ENCODE peak calls at places on chromosome 17, in seven cellular contexts. H, L, P, A, V, Q and M are unnamed samples. For H3K4me1, the result is how much of the 10 kb centered on the place peaks cover.

GRCh38 chr17:55317284-55317683 is 52.5 kb downstream of the HLF start:
- DNase-seq in H (no peak), L (no peak), P (no peak), A (no peak), V (no peak), Q (no peak), M (no peak)

GRCh38 chr17:72512649-72513556 is 392.1 kb downstream of the SOX9 start:
- DNase-seq in H (no peak), L (no peak), P (no peak), A (no peak), V (no peak), Q (no peak), M (no peak)

GRCh38 chr17:29683481-29683880 is 60.8 kb upstream of the CORO6 start:
- DNase-seq in H (no peak), L (no peak), P (no peak), A (no peak), V (no peak), Q (no peak), M (no peak)

GRCh38 chr17:20613905-20614304 is 34.4 kb downstream of the CDRT15L2 start:
- DNase-seq in H (no peak), L (no peak), P (no peak), A (no peak), V (no peak), Q (no peak), M (no peak)

GRCh38 chr17:72850410-72850809 is 242.1 kb downstream of the SLC39A11 start:
- DNase-seq in H (no peak), L (peak), P (no peak), A (no peak), V (no peak), Q (no peak), M (no peak)

GRCh38 chr17:976316-976715 is 3.3 kb downstream of the NXN start:
- DNase-seq in H (no peak), L (no peak), P (no peak), A (no peak), V (peak), Q (no peak), M (no peak)

GRCh38 chr17:76262732-76263344 is 2.3 kb upstream of the UBALD2 start:
- DNase-seq in H (no peak), L (no peak), P (no peak), A (no peak), V (peak), Q (peak), M (peak)

GRCh38 chr17:49425004-49425286 is 10.3 kb upstream of the PHB1 start:
- DNase-seq in H (no peak), L (no peak), P (no peak), A (no peak), V (no peak), Q (no peak), M (no peak)

GRCh38 chr17:60086822-60087591 is 8.3 kb upstream of the HEATR6 start:
- DNase-seq in H (no peak), L (peak), P (no peak), A (peak), V (no peak), Q (no peak), M (no peak)

GRCh38 chr17:65041518-65041917 is 15.0 kb downstream of the GNA13 start:
- DNase-seq in H (no peak), L (no peak), P (no peak), A (no peak), V (no peak), Q (no peak), M (no peak)

GRCh38 chr17:7294614-7295153 is at the start of gene YBX2:
- DNase-seq in H (no peak), L (peak), P (no peak), A (peak), V (peak), Q (peak), M (peak)

GRCh38 chr17:6120351-6120750 is 50.2 kb downstream of the WSCD1 start:
- DNase-seq in H (no peak), L (no peak), P (no peak), A (no peak), V (no peak), Q (no peak), M (no peak)

GRCh38 chr17:29177871-29178749 is 2.1 kb downstream of the MYO18A start:
- DNase-seq in H (no peak), L (no peak), P (no peak), A (no peak), V (peak), Q (no peak), M (peak)

GRCh38 chr17:78276098-78276497 is 44.7 kb downstream of the TMEM235 start:
- DNase-seq in H (peak), L (no peak), P (no peak), A (no peak), V (no peak), Q (no peak), M (no peak)

GRCh38 chr17:39757931-39758873 is 20.5 kb downstream of the GRB7 start:
- DNase-seq in H (peak), L (no peak), P (no peak), A (no peak), V (no peak), Q (no peak), M (no peak)
- H3K4me1 ChIP-seq in H (half or more), L (under half), P (under half), A (under half), V (under half), Q (under half), M (under half)

GRCh38 chr17:45782889-45783592 is 1.1 kb upstream of the CRHR1 start:
- DNase-seq in H (no peak), L (peak), P (no peak), A (no peak), V (no peak), Q (no peak), M (no peak)
- TF ChIP-seq CTCF in H (no peak), L (peak), P (no peak), A (peak), V (peak), Q (no peak), M (peak)

DNA sequence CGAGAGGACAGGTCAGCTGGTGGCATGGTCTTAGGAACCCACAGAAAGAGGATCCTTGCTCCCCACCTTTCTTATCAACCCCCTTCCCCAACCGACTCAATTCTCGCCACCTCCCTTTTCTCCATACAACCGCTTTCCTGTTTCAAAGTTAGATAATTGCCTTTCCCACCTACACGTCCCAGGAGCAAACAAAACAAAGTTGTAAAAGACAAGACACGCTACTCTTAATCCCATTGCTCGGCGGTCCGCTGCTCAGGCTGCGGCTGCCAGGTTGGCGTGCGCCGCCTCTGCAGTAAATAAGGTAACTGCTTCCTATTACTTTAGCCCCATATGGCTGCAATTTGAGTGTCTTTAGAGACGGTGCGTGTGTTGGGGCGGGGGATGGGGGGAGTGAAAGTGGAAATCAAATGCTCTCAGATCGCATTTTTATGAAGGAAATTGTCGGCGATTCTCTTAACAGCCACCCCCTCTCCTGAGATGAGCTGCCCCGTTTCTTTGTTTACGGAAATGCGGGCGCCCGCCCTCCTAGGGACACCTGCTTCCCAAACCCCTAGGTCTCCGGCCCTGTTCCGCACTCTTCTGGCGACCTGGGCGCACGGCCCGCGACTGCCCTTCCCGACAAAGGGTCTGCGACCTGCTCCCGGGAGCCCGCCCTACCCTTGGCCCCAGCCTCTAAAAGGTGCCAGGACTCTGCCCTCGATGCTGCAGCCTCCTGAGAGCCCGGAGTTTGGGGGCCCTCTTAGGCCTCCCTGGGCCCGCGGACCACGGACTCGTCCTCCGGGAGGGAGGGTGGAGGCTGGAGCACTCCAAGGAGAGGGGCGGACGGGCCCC is 3.7 kb upstream of the CBX8 start:
- DNase-seq in H (no peak), L (peak), P (no peak), A (no peak), V (peak), Q (no peak), M (peak)
- H3K4me3 ChIP-seq in H (peak), L (no peak), P (no peak), A (no peak), V (no peak), Q (no peak), M (peak)

GRCh38 chr17:48238933-48239602 is 131.5 kb downstream of the SNX11 start:
- DNase-seq in H (no peak), L (no peak), P (no peak), A (no peak), V (no peak), Q (no peak), M (no peak)

GRCh38 chr17:48239603-48239995 is 132.0 kb downstream of the SNX11 start:
- DNase-seq in H (no peak), L (no peak), P (no peak), A (no peak), V (no peak), Q (no peak), M (no peak)

GRCh38 chr17:48240122-48240521 is 132.6 kb downstream of the SNX11 start:
- DNase-seq in H (no peak), L (no peak), P (no peak), A (no peak), V (no peak), Q (no peak), M (no peak)

GRCh38 chr17:48234922-48235321 is 127.4 kb downstream of the SNX11 start:
- DNase-seq in H (no peak), L (no peak), P (no peak), A (no peak), V (no peak), Q (no peak), M (no peak)

GRCh38 chr17:48236681-48237134 is 129.1 kb downstream of the SNX11 start:
- DNase-seq in H (no peak), L (peak), P (no peak), A (no peak), V (no peak), Q (no peak), M (no peak)
- H3K4me1 ChIP-seq in H (under half), L (under half), P (under half), A (under half), V (under half), Q (under half), M (under half)

DNA sequence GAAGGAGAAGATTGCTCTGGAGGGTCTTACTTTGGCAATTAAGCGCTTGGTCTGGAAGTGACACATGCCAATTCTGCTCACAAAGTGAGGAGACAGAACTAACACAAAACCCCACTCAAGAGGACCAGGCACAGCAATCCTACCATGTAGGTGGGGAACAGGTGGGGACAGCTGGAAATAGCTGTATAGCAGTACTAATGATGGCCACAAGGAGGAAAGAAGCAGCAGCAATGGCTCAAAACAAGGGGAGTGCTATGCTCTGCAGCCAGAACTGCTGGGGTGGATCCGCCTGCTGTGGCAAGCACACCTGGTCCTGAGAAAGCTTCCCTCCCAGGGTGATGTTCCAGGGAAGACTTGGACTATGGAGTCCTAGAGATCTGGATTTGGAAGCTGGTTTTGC is 17.0 kb upstream of the TMEM132E start:
- DNase-seq in H (no peak), L (no peak), P (no peak), A (no peak), V (no peak), Q (no peak), M (no peak)
- TF ChIP-seq CTCF in H (peak), L (peak), P (no peak), A (no peak), V (peak), Q (no peak), M (peak)

DNA sequence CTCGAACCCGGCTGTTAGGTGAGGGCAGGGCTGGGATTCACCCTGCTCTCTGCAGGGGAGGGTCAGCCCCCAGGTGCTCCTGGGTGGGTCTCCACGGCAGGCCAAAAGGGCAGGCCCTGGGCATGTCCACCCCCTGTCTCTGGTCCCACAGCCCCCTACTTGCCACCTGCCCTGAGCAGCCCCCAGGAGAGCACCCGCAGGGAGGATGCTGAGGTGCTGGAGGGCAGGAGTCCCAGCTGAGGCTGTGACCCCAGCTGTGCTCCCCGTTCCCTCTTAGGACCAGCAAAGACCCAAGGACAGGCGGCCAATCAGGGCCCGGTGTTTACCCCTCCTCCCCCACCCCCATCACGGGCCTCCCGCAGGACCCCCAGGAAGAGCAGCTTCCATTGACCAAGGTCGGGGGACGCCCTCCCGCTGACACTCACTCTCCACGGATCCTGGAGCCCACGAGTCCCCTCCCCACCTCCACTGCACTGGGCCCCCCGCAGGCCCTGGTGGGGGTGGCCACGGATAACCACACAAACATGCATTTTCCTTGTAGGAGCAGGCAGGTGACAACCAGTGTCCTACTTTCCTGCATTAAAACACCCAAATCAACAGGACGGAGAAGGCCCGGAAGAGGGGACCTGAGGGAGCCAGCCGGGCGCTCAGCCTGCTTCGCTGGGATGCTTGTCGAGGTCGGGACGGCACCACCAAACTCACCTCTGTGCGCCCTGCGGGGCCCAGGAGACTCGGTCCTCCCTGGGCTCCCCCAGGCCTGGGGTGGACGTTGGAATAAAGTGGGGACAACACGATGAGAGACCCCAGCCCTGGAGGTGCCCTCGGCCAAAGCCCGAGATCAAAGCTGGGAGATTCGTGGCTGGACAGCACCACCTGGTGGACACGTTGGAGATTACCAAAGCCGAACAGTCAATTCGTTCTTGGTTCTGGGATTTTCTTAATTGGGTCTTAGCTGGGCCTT is 22.5 kb upstream of the ENPP7 start:
- DNase-seq in H (no peak), L (peak), P (no peak), A (no peak), V (no peak), Q (no peak), M (peak)
- H3K4me3 ChIP-seq in H (no peak), L (no peak), P (no peak), A (no peak), V (no peak), Q (no peak), M (no peak)